ENCODE peak calls at places on chromosome 5, in eight cellular contexts. E, A, I, T, K, L, C and Y are unnamed samples.

GRCh38 chr5:141771031-141771430 is 89.0 kb upstream of the ARAP3 start:
- DNase-seq in E (no peak), A (no peak), I (no peak), T (no peak), K (no peak), L (peak; percentile 62), C (no peak), Y (no peak)

GRCh38 chr5:117454716-117455212 is 880.1 kb upstream of the SEMA6A start:
- DNase-seq in E (peak; percentile 27), A (peak; percentile 18), I (peak; percentile 15), T (no peak), K (peak; percentile 44), L (peak; percentile 26), C (no peak), Y (peak; percentile 7)

GRCh38 chr5:44935262-44935661 is 126.5 kb downstream of the MRPS30 start:
- DNase-seq in E (no peak), A (no peak), I (peak; percentile 6), T (no peak), K (peak; percentile 15), L (peak; percentile 75), C (no peak), Y (no peak)

GRCh38 chr5:113061851-113062631 is 85.4 kb downstream of the DCP2 start:
- DNase-seq in E (peak; percentile 56), A (peak; percentile 77), I (peak; percentile 64), T (peak; percentile 46), K (peak; percentile 34), L (no peak), C (no peak), Y (peak; percentile 78)

GRCh38 chr5:1009359-1010180 is 968 bp downstream of the NKD2 start:
- DNase-seq in E (no peak), A (no peak), I (no peak), T (no peak), K (no peak), L (peak; percentile 37), C (peak; percentile 15), Y (no peak)

GRCh38 chr5:36944607-36945225 is 68.1 kb downstream of the NIPBL start:
- DNase-seq in E (peak; percentile 84), A (peak; percentile 79), I (peak; percentile 84), T (peak; percentile 24), K (peak; percentile 77), L (peak; percentile 69), C (no peak), Y (peak; percentile 78)

GRCh38 chr5:139022528-139022927 is 147.4 kb upstream of the LRRTM2 start:
- DNase-seq in E (no peak), A (no peak), I (no peak), T (no peak), K (peak; percentile 91), L (no peak), C (no peak), Y (no peak)

GRCh38 chr5:58018016-58018415 is 441.9 kb downstream of the PLK2 start:
- DNase-seq in E (no peak), A (no peak), I (no peak), T (no peak), K (no peak), L (no peak), C (no peak), Y (no peak)

GRCh38 chr5:1285141-1285540 is 9.7 kb downstream of the TERT start:
- DNase-seq in E (no peak), A (no peak), I (no peak), T (no peak), K (no peak), L (no peak), C (no peak), Y (no peak)

GRCh38 chr5:155908543-155908942 is 418.4 kb upstream of the SGCD start:
- DNase-seq in E (no peak), A (no peak), I (no peak), T (no peak), K (no peak), L (no peak), C (no peak), Y (no peak)

GRCh38 chr5:132065351-132065937 is 5.0 kb downstream of the IL3 start:
- DNase-seq in E (peak; percentile 80), A (peak; percentile 69), I (peak; percentile 75), T (peak; percentile 32), K (peak; percentile 82), L (peak; percentile 79), C (peak; percentile 57), Y (peak; percentile 67)

GRCh38 chr5:10464173-10464572 is 22.5 kb downstream of the ROPN1L start:
- DNase-seq in E (no peak), A (no peak), I (no peak), T (no peak), K (no peak), L (no peak), C (no peak), Y (no peak)

GRCh38 chr5:128341056-128341455 is 197.0 kb downstream of the FBN2 start:
- DNase-seq in E (peak; percentile 89), A (peak; percentile 46), I (peak; percentile 38), T (no peak), K (peak; percentile 91), L (no peak), C (no peak), Y (peak; percentile 80)

GRCh38 chr5:154411338-154411737 is 34.5 kb upstream of the SAP30L start:
- DNase-seq in E (no peak), A (no peak), I (no peak), T (no peak), K (no peak), L (no peak), C (no peak), Y (no peak)

GRCh38 chr5:76145945-76146344 is 62.8 kb downstream of the SV2C start:
- DNase-seq in E (no peak), A (no peak), I (no peak), T (no peak), K (peak; percentile 41), L (peak; percentile 19), C (no peak), Y (peak; percentile 1)

DNA sequence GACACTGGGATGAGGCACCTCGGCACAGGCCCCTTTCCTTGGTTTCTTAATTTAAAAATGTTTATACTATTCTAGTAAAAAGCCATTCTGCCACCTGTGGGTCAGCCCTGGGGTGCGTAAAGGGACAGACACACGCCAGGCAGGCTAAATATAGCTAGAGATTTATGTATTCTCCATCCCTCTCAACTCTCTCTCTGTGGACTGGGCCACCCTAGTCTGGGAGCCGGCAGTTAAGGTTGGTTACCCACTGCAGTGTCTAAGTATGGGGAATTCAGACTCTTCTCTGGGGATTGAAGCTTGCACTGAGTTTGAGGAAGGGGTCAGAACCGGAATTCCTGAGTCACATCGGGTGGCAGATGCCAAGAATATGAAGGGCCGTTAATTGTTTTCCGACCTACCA is 1.9 kb downstream of the NEURL1B start:
- DNase-seq in E (no peak), A (no peak), I (no peak), T (no peak), K (no peak), L (no peak), C (no peak), Y (no peak)
- H3K4me3 ChIP-seq in E (no peak overlapping the region), A (no peak overlapping the region), I (no peak overlapping the region), T (no peak overlapping the region), K (no peak overlapping the region), L (no peak overlapping the region), C (peak overlapping the region; percentile 78), Y (no peak overlapping the region)

DNA sequence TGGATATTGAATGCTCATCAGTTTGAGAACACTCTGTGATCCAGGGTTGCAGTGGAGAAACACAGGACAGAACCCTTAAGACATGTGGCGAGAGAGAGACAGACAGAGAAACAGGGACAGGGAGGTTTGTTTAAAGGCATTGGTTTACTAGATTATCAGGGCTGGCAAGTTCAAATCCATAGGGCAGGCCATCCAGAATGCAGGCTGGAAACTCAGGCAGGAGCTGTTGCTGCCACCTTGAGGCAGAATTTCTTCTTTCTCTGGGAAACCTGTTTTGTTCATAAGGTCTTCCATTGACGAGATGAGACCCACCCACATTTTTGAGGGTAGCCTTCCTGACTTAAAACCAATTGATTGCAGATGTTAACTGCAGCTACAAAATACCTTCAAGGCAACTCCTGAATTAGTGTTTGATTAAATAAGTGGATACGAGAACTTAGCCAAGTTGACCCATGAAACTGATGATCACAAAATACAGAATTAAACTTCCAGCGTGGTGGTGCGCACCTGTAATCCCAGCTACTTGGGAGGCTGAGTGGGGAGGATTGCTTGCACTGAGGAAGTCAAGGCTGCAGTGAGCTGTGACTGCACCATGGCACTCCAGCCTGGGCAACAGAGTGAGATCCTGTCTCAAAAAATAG is 55.9 kb downstream of the NSUN2 start:
- DNase-seq in E (peak; percentile 68), A (peak; percentile 66), I (peak; percentile 55), T (peak; percentile 13), K (peak; percentile 67), L (peak; percentile 24), C (no peak), Y (peak; percentile 51)
- TF ChIP-seq CTCF in E (peak; percentile 70), A (peak; percentile 69), I (peak; percentile 66), T (peak; percentile 69), K (peak; percentile 69), L (peak; percentile 48), C (peak; percentile 59), Y (peak; percentile 62)

DNA sequence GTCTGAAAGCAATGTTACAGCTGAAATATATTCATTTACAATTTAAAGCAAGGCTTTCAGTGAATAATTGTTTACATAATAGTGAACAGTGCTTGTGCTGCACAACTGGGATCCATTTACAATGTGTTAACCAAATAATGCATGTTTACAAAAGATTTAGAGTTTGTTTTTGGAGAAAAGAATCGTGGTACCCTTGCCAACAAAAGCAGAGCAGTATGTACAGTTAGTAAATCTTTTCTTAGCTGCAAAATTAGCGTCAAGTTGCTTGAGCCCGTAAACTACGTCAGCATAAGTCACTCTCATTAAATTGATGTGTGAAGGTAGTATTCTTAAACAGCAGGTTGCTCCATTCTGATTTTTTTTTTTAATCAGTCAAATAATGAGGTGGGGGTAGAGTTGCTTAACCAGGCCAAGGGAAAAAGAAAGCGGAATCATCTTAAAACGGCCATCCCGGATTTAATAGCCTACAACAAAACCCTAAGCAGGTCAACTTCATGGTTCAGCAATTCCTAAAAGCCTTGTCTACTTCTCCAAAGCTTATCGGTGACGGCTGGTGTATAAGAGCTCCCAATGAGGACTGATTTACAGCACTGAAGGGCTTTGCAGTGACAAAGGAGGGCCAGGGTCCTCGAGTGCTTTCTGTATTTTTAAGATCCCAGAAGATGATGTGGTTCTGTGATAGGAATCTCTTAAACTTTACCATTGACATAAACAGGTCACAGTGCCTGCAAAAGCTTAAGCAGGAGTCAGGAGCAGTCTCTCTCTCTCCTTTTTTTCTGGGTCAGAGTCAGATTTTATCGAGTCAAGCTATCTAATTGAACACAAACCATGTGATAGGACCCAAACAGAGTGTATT is 663.3 kb upstream of the ZNF608 start:
- DNase-seq in E (no peak), A (peak; percentile 44), I (peak; percentile 82), T (no peak), K (peak; percentile 24), L (peak; percentile 92), C (no peak), Y (peak; percentile 45)
- H3K4me3 ChIP-seq in E (no peak overlapping the region), A (no peak overlapping the region), I (peak overlapping the region; percentile 7), T (no peak overlapping the region), K (no peak overlapping the region), L (peak overlapping the region; percentile 14), C (no peak overlapping the region), Y (no peak overlapping the region)

GRCh38 chr5:64790210-64790609 is 21.5 kb downstream of the CWC27 start:
- DNase-seq in E (no peak), A (peak; percentile 36), I (no peak), T (no peak), K (peak; percentile 65), L (no peak), C (no peak), Y (peak; percentile 34)

GRCh38 chr5:64789457-64789856 is 20.7 kb downstream of the CWC27 start:
- DNase-seq in E (peak; percentile 79), A (peak; percentile 69), I (peak; percentile 73), T (peak; percentile 41), K (peak; percentile 18), L (no peak), C (no peak), Y (peak; percentile 67)

GRCh38 chr5:64788156-64788555 is 19.4 kb downstream of the CWC27 start:
- DNase-seq in E (no peak), A (no peak), I (no peak), T (no peak), K (no peak), L (no peak), C (no peak), Y (peak; percentile 59)

GRCh38 chr5:64784451-64785025 is 15.8 kb downstream of the CWC27 start:
- DNase-seq in E (peak; percentile 93), A (peak; percentile 84), I (peak; percentile 91), T (peak; percentile 67), K (peak; percentile 86), L (peak; percentile 89), C (peak; percentile 14), Y (peak; percentile 89)
- TF ChIP-seq CTCF in E (peak; percentile 82), A (peak; percentile 85), I (peak; percentile 76), T (peak; percentile 78), K (peak; percentile 80), L (peak; percentile 99), C (peak; percentile 91), Y (peak; percentile 82)